ENCODE peak calls at places on chromosome 10, in four cellular contexts. One of them, this sample, is unnamed.

GRCh38 chr10:48309711-48310226 is 3.3 kb downstream of the MAPK8 start:
- DNase-seq in astrocyte: peak
- DNase-seq in HCT116: peak
- DNase-seq in IMR-90: peak
- DNase-seq in this sample: peak

GRCh38 chr10:5595591-5596590 is 70.5 kb downstream of the ASB13 start:
- DNase-seq in astrocyte: peak
- DNase-seq in HCT116: peak
- DNase-seq in IMR-90: peak
- DNase-seq in this sample: peak

GRCh38 chr10:76632158-76633051 is 1005.2 kb downstream of the KCNMA1 start:
- DNase-seq in astrocyte: no peak
- DNase-seq in HCT116: peak
- DNase-seq in IMR-90: no peak
- DNase-seq in this sample: no peak

GRCh38 chr10:88428442-88428841 is 154.7 kb downstream of the RNLS start:
- DNase-seq in astrocyte: peak
- DNase-seq in HCT116: peak
- DNase-seq in IMR-90: no peak
- DNase-seq in this sample: no peak

GRCh38 chr10:132575320-132576201 is 38.0 kb downstream of the INPP5A start:
- DNase-seq in astrocyte: peak
- DNase-seq in HCT116: no peak
- DNase-seq in IMR-90: peak
- DNase-seq in this sample: no peak

GRCh38 chr10:112678581-112678980 is 231.6 kb downstream of the VTI1A start:
- DNase-seq in astrocyte: no peak
- DNase-seq in HCT116: no peak
- DNase-seq in IMR-90: no peak
- DNase-seq in this sample: no peak

GRCh38 chr10:44684641-44685040 is 226.5 kb upstream of the TMEM72 start:
- DNase-seq in astrocyte: peak
- DNase-seq in HCT116: no peak
- DNase-seq in IMR-90: no peak
- DNase-seq in this sample: no peak

GRCh38 chr10:84935772-84936171 is 607.4 kb downstream of the CCSER2 start:
- DNase-seq in astrocyte: no peak
- DNase-seq in HCT116: no peak
- DNase-seq in IMR-90: no peak
- DNase-seq in this sample: no peak

GRCh38 chr10:6115824-6116350 is 27.1 kb downstream of the RBM17 start:
- DNase-seq in astrocyte: no peak
- DNase-seq in HCT116: no peak
- DNase-seq in IMR-90: peak
- DNase-seq in this sample: no peak

GRCh38 chr10:132904169-132904813 is 38.1 kb downstream of the CFAP46 start:
- DNase-seq in astrocyte: peak
- DNase-seq in HCT116: peak
- DNase-seq in IMR-90: peak
- DNase-seq in this sample: peak

GRCh38 chr10:123496996-123497660 is 169.0 kb upstream of the GPR26 start:
- DNase-seq in astrocyte: no peak
- DNase-seq in HCT116: no peak
- DNase-seq in IMR-90: no peak
- DNase-seq in this sample: no peak

GRCh38 chr10:83539528-83540308 is 599.6 kb upstream of the GHITM start:
- DNase-seq in astrocyte: peak
- DNase-seq in HCT116: no peak
- DNase-seq in IMR-90: no peak
- DNase-seq in this sample: no peak

GRCh38 chr10:84824525-84824924 is 496.1 kb downstream of the CCSER2 start:
- DNase-seq in astrocyte: no peak
- DNase-seq in HCT116: no peak
- DNase-seq in IMR-90: no peak
- DNase-seq in this sample: no peak

GRCh38 chr10:88385601-88386203 is 197.4 kb downstream of the RNLS start:
- DNase-seq in astrocyte: no peak
- DNase-seq in HCT116: peak
- DNase-seq in IMR-90: no peak
- DNase-seq in this sample: peak

GRCh38 chr10:131021967-131022366 is 289.6 kb downstream of the TCERG1L start:
- DNase-seq in astrocyte: no peak
- DNase-seq in HCT116: no peak
- DNase-seq in IMR-90: no peak
- DNase-seq in this sample: no peak

DNA sequence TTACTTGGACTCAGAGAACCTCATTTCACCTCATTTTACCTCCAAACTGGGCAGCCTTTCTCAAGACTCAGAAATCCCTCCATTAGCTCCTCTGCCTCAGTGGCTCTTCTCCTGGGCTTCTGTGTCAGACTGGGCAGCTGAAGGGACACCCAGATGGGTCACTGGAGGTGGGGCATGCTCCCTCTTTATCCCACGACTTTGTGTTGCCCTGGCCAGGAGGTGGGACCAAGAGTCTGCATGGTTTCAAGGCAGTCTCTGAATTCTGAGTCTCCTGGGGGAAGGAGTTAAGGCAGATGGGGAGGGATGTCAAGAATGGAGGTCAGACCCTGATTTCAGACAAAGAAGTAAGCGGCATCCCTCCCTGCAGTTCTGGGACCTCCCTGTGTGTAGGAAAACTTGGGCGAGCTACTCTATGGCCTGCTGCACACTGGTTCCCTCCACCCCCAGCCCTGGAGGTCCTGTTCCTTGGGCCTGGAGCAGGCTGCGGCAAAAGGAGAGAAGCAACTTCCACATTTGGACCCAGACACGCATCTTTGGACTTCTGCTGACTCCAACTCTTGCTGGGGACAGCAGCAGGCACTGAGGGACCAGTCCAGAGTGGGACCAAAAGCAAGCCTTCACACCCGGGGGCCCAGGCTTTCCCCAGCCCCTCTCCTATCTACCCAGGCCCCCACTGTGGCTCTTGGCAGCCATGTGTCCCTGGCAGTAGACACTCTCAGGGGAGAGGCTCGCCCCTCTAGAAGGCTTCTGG is 10.8 kb downstream of the POLL start:
- DNase-seq in astrocyte: no peak
- DNase-seq in HCT116: no peak
- DNase-seq in IMR-90: no peak
- DNase-seq in this sample: no peak
- H3K9ac ChIP-seq in astrocyte: no peak
- H3K9ac ChIP-seq in HCT116: no peak
- H3K9ac ChIP-seq in IMR-90: no peak
- H3K9ac ChIP-seq in this sample: no peak

DNA sequence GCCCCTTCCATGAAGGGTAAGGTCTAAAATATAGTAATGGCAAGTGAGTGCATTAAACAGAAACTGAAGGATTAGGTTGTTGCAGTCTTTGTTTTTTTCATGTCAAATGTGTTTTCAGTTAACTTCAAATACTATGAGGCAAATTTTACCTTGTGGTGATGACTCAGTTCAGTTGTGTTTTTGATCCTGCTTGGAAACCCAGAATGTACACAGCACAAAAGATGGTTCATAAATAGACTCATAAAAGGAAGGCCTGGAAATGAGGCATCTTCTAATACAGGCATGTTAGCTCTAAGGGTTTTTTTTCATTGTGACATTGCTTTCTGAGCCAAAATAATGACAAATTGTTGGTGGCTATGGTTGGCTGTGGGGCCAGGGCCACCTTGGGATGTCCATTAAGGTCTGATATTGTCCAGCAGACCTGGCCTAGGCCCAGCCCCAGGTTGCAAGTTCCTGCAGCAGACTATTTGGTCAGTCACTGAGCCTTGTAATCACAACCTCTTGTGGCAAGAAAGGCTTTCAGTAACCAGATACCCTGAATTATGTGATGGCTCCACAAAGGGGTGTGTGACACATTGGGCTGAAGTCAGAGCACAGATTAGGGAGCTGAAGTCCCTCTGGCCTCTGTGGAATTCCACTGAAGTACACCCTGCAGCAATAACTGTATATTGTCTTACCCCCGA is 69.0 kb upstream of the SAMD8 start:
- DNase-seq in astrocyte: peak
- DNase-seq in HCT116: no peak
- DNase-seq in IMR-90: peak
- DNase-seq in this sample: no peak
- H3K9ac ChIP-seq in astrocyte: no peak
- H3K9ac ChIP-seq in HCT116: no peak
- H3K9ac ChIP-seq in IMR-90: no peak
- H3K9ac ChIP-seq in this sample: no peak

GRCh38 chr10:13893926-13894325 is 307.2 kb downstream of the PRPF18 start:
- DNase-seq in astrocyte: peak
- DNase-seq in HCT116: no peak
- DNase-seq in IMR-90: peak
- DNase-seq in this sample: no peak
- H3K9ac ChIP-seq in astrocyte: peak
- H3K9ac ChIP-seq in HCT116: no peak
- H3K9ac ChIP-seq in IMR-90: no peak
- H3K9ac ChIP-seq in this sample: no peak

GRCh38 chr10:118725784-118726507 is 28.8 kb downstream of the CACUL1 start:
- DNase-seq in astrocyte: peak
- DNase-seq in HCT116: no peak
- DNase-seq in IMR-90: peak
- DNase-seq in this sample: no peak

GRCh38 chr10:118729200-118729599 is 25.6 kb downstream of the CACUL1 start:
- DNase-seq in astrocyte: no peak
- DNase-seq in HCT116: no peak
- DNase-seq in IMR-90: no peak
- DNase-seq in this sample: no peak

GRCh38 chr10:118722694-118723093 is 32.1 kb downstream of the CACUL1 start:
- DNase-seq in astrocyte: no peak
- DNase-seq in HCT116: no peak
- DNase-seq in IMR-90: no peak
- DNase-seq in this sample: no peak

GRCh38 chr10:118721005-118721876 is 33.5 kb downstream of the CACUL1 start:
- DNase-seq in astrocyte: peak
- DNase-seq in HCT116: peak
- DNase-seq in IMR-90: peak
- DNase-seq in this sample: no peak

GRCh38 chr10:118723467-118723866 is 31.3 kb downstream of the CACUL1 start:
- DNase-seq in astrocyte: peak
- DNase-seq in HCT116: no peak
- DNase-seq in IMR-90: peak
- DNase-seq in this sample: no peak
- H3K9ac ChIP-seq in astrocyte: no peak
- H3K9ac ChIP-seq in HCT116: no peak
- H3K9ac ChIP-seq in IMR-90: no peak
- H3K9ac ChIP-seq in this sample: no peak

GRCh38 chr10:31350891-31351290 is 31.9 kb downstream of the ZEB1 start:
- DNase-seq in astrocyte: no peak
- DNase-seq in HCT116: no peak
- DNase-seq in IMR-90: no peak
- DNase-seq in this sample: no peak
- H3K9ac ChIP-seq in astrocyte: no peak
- H3K9ac ChIP-seq in HCT116: no peak
- H3K9ac ChIP-seq in IMR-90: no peak
- H3K9ac ChIP-seq in this sample: no peak

DNA sequence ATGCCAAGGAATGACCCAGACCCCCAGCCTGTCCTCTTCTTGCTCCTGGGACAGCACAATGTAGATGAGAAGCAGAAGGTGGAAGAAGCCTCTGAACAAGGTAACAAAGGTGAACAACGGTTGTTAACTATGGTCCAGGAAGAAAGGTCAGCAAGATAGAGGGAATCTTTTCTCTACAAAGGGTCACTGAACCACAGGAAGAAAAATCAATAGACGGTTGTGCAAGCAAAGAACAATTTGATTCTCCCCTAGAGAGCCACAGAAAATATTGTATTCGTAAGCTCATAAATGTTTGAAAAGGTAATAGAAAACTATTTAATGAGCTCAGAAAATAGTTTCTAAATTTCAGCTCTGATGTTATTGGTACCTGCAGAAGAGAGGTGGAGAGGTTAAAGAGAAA is 111.3 kb downstream of the ST8SIA6 start:
- DNase-seq in astrocyte: no peak
- DNase-seq in HCT116: no peak
- DNase-seq in IMR-90: no peak
- DNase-seq in this sample: no peak
- H3K9ac ChIP-seq in astrocyte: no peak
- H3K9ac ChIP-seq in HCT116: no peak
- H3K9ac ChIP-seq in IMR-90: no peak
- H3K9ac ChIP-seq in this sample: no peak

This sample was measured in keratinocyte.